ENCODE peak calls at places on chromosomes 11 and 22, in four cellular contexts. One of them, this sample, is unnamed.

GRCh38 chr11:8382436-8383053 is 118.9 kb upstream of the LMO1 start:
- DNase-seq in fibroblast of mammary gland: peak
- DNase-seq in H9: no peak
- DNase-seq in NCI-H1436: no peak
- DNase-seq in this sample: peak

GRCh38 chr11:117426941-117427340 is 99.3 kb downstream of the CEP164 start:
- DNase-seq in NCI-H1436: no peak
- DNase-seq in fibroblast of mammary gland: no peak
- DNase-seq in H9: no peak
- DNase-seq in this sample: no peak

GRCh38 chr11:86174101-86175046 is 70.2 kb upstream of the EED start:
- DNase-seq in NCI-H1436: no peak
- DNase-seq in fibroblast of mammary gland: peak
- DNase-seq in H9: no peak
- DNase-seq in this sample: peak

GRCh38 chr22:32644252-32645100 is 157.0 kb upstream of the TIMP3 start:
- DNase-seq in fibroblast of mammary gland: no peak
- DNase-seq in NCI-H1436: no peak
- DNase-seq in H9: no peak
- DNase-seq in this sample: peak

GRCh38 chr11:65373839-65374580 is 8.4 kb downstream of the SLC25A45 start:
- DNase-seq in NCI-H1436: no peak
- DNase-seq in H9: no peak
- DNase-seq in fibroblast of mammary gland: peak
- DNase-seq in this sample: peak

GRCh38 chr11:2779499-2779980 is 79.7 kb upstream of the KCNQ1OT1 start:
- DNase-seq in NCI-H1436: no peak
- DNase-seq in H9: no peak
- DNase-seq in fibroblast of mammary gland: no peak
- DNase-seq in this sample: no peak

GRCh38 chr11:46712874-46713576 is 6.0 kb upstream of the F2 start:
- DNase-seq in NCI-H1436: no peak
- DNase-seq in fibroblast of mammary gland: no peak
- DNase-seq in H9: no peak
- DNase-seq in this sample: no peak

GRCh38 chr11:85672111-85672875 is 7.4 kb upstream of the CREBZF start:
- DNase-seq in H9: no peak
- DNase-seq in fibroblast of mammary gland: peak
- DNase-seq in NCI-H1436: no peak
- DNase-seq in this sample: no peak

GRCh38 chr11:125199915-125200314 is 35.4 kb downstream of the PKNOX2 start:
- DNase-seq in NCI-H1436: no peak
- DNase-seq in H9: no peak
- DNase-seq in fibroblast of mammary gland: no peak
- DNase-seq in this sample: no peak

GRCh38 chr11:33574366-33574765 is 126.3 kb downstream of the C11orf91 start:
- DNase-seq in fibroblast of mammary gland: peak
- DNase-seq in NCI-H1436: no peak
- DNase-seq in H9: no peak
- DNase-seq in this sample: no peak

GRCh38 chr22:47053865-47054185 is 291.4 kb downstream of the TBC1D22A start:
- DNase-seq in NCI-H1436: no peak
- DNase-seq in fibroblast of mammary gland: peak
- DNase-seq in H9: no peak
- DNase-seq in this sample: no peak

GRCh38 chr22:45242778-45243191 is 2.1 kb upstream of the KIAA0930 start:
- DNase-seq in NCI-H1436: peak
- DNase-seq in fibroblast of mammary gland: peak
- DNase-seq in H9: no peak
- DNase-seq in this sample: no peak

GRCh38 chr22:30806391-30806861 is 111.8 kb downstream of the OSBP2 start:
- DNase-seq in H9: peak
- DNase-seq in fibroblast of mammary gland: peak
- DNase-seq in NCI-H1436: no peak
- DNase-seq in this sample: peak

GRCh38 chr22:23380911-23381310 is 199.2 kb downstream of the IGLL1 start:
- DNase-seq in H9: no peak
- DNase-seq in NCI-H1436: no peak
- DNase-seq in fibroblast of mammary gland: no peak
- DNase-seq in this sample: no peak

GRCh38 chr22:49433717-49434611 is 393.7 kb downstream of the BRD1 start:
- DNase-seq in NCI-H1436: no peak
- DNase-seq in fibroblast of mammary gland: no peak
- DNase-seq in H9: peak
- DNase-seq in this sample: no peak

GRCh38 chr22:46290121-46290842 is 6.4 kb upstream of the GTSE1 start:
- DNase-seq in NCI-H1436: no peak
- DNase-seq in fibroblast of mammary gland: no peak
- DNase-seq in H9: no peak
- DNase-seq in this sample: no peak